ENCODE peak calls at places on chromosomes 12 and 14, in eight cellular contexts. K, O, A, H, X, D, G and E are unnamed samples.

GRCh38 chr12:116426391-116427136 is 132.6 kb upstream of the MAP1LC3B2 start:
- DNase-seq in K (peak; percentile 96), O (peak; percentile 95), A (peak; percentile 51), H (no peak), X (peak; percentile 14), D (no peak), G (no peak), E (no peak)

GRCh38 chr12:128914908-128915563 is 61.8 kb downstream of the GLT1D1 start:
- DNase-seq in K (no peak), O (no peak), A (no peak), H (peak; percentile 79), X (no peak), D (no peak), G (peak; percentile 30), E (peak; percentile 69)

GRCh38 chr14:61470261-61470953 is 149.0 kb downstream of the PRKCH start:
- DNase-seq in K (peak; percentile 87), O (peak; percentile 51), A (no peak), H (no peak), X (no peak), D (peak; percentile 48), G (no peak), E (no peak)

GRCh38 chr14:39474416-39474911 is 42.2 kb upstream of the FBXO33 start:
- DNase-seq in K (no peak), O (no peak), A (no peak), H (no peak), X (no peak), D (no peak), G (no peak), E (peak; percentile 21)

GRCh38 chr12:49244161-49244560 is 20.7 kb upstream of the TUBA1C start:
- DNase-seq in K (no peak), O (peak; percentile 73), A (no peak), H (no peak), X (no peak), D (no peak), G (no peak), E (no peak)

GRCh38 chr14:28515571-28515970 is 251.0 kb upstream of the FOXG1 start:
- DNase-seq in K (no peak), O (no peak), A (no peak), H (no peak), X (no peak), D (no peak), G (no peak), E (no peak)

GRCh38 chr14:92252291-92252690 is 70.7 kb upstream of the SLC24A4 start:
- DNase-seq in K (no peak), O (peak; percentile 42), A (no peak), H (no peak), X (no peak), D (no peak), G (no peak), E (no peak)

GRCh38 chr14:52044791-52045522 is 23.9 kb downstream of the NID2 start:
- DNase-seq in K (peak; percentile 72), O (peak; percentile 77), A (no peak), H (no peak), X (no peak), D (no peak), G (no peak), E (no peak)

GRCh38 chr12:122874081-122874480 is 21.8 kb downstream of the VPS37B start:
- DNase-seq in K (no peak), O (peak; percentile 1), A (no peak), H (no peak), X (no peak), D (peak; percentile 68), G (no peak), E (no peak)